ENCODE peak calls at places on chromosomes 13 and 19, in six cellular contexts. One of them, this sample, is unnamed.
A peak's percentile ranks its signal among the peaks of the same experiment; 100 is the strongest.

GRCh38 chr19:50889638-50890037 is 16.4 kb downstream of the KLK2 start:
- DNase-seq in activated T-cell treated with anti-CD3 and anti-CD28 coated beads, Interleukin-2, amount 50 U/mL, for 24 hours: no peak
- DNase-seq in CD4-positive, CD25-positive, alpha-beta regulatory T cell: no peak
- DNase-seq in body of pancreas: no peak
- DNase-seq in IMR-90: no peak
- DNase-seq in AG04450: no peak
- DNase-seq in this sample: no peak

GRCh38 chr13:96338030-96338429 is 248.1 kb downstream of the HS6ST3 start:
- DNase-seq in AG04450: no peak
- DNase-seq in CD4-positive, CD25-positive, alpha-beta regulatory T cell: no peak
- DNase-seq in IMR-90: no peak
- DNase-seq in activated T-cell treated with anti-CD3 and anti-CD28 coated beads, Interleukin-2, amount 50 U/mL, for 24 hours: no peak
- DNase-seq in body of pancreas: no peak
- DNase-seq in this sample: no peak

GRCh38 chr19:32266453-32266852 is 79.0 kb upstream of the ZNF507 start:
- DNase-seq in CD4-positive, CD25-positive, alpha-beta regulatory T cell: no peak
- DNase-seq in activated T-cell treated with anti-CD3 and anti-CD28 coated beads, Interleukin-2, amount 50 U/mL, for 24 hours: no peak
- DNase-seq in IMR-90: no peak
- DNase-seq in body of pancreas: no peak
- DNase-seq in AG04450: no peak
- DNase-seq in this sample: no peak

GRCh38 chr13:105804561-105805190 is 730.8 kb downstream of the EFNB2 start:
- DNase-seq in CD4-positive, CD25-positive, alpha-beta regulatory T cell: no peak
- DNase-seq in AG04450: peak; percentile 11
- DNase-seq in IMR-90: peak; percentile 59
- DNase-seq in activated T-cell treated with anti-CD3 and anti-CD28 coated beads, Interleukin-2, amount 50 U/mL, for 24 hours: no peak
- DNase-seq in body of pancreas: no peak
- DNase-seq in this sample: no peak

GRCh38 chr13:32838985-32839384 is 177.2 kb upstream of the KL start:
- DNase-seq in body of pancreas: no peak
- DNase-seq in IMR-90: peak; percentile 59
- DNase-seq in activated T-cell treated with anti-CD3 and anti-CD28 coated beads, Interleukin-2, amount 50 U/mL, for 24 hours: no peak
- DNase-seq in AG04450: no peak
- DNase-seq in CD4-positive, CD25-positive, alpha-beta regulatory T cell: no peak
- DNase-seq in this sample: peak; percentile 35

GRCh38 chr13:43545317-43545874 is 241.4 kb downstream of the ENOX1 start:
- DNase-seq in activated T-cell treated with anti-CD3 and anti-CD28 coated beads, Interleukin-2, amount 50 U/mL, for 24 hours: no peak
- DNase-seq in IMR-90: no peak
- DNase-seq in CD4-positive, CD25-positive, alpha-beta regulatory T cell: no peak
- DNase-seq in AG04450: no peak
- DNase-seq in body of pancreas: no peak
- DNase-seq in this sample: no peak

GRCh38 chr13:72781461-72782439 is at the start of the genes DIS3 and PIBF1:
- DNase-seq in body of pancreas: peak; percentile 97
- DNase-seq in CD4-positive, CD25-positive, alpha-beta regulatory T cell: peak; percentile 94
- DNase-seq in activated T-cell treated with anti-CD3 and anti-CD28 coated beads, Interleukin-2, amount 50 U/mL, for 24 hours: peak; percentile 96
- DNase-seq in AG04450: peak; percentile 96
- DNase-seq in IMR-90: peak; percentile 98
- DNase-seq in this sample: peak; percentile 96

GRCh38 chr13:24627090-24627714 is 53.0 kb upstream of the ATP12A start:
- DNase-seq in activated T-cell treated with anti-CD3 and anti-CD28 coated beads, Interleukin-2, amount 50 U/mL, for 24 hours: no peak
- DNase-seq in body of pancreas: peak; percentile 42
- DNase-seq in AG04450: no peak
- DNase-seq in IMR-90: no peak
- DNase-seq in CD4-positive, CD25-positive, alpha-beta regulatory T cell: no peak
- DNase-seq in this sample: no peak

GRCh38 chr13:110289174-110289573 is 17.8 kb downstream of the COL4A1 start:
- DNase-seq in CD4-positive, CD25-positive, alpha-beta regulatory T cell: no peak
- DNase-seq in IMR-90: no peak
- DNase-seq in body of pancreas: no peak
- DNase-seq in activated T-cell treated with anti-CD3 and anti-CD28 coated beads, Interleukin-2, amount 50 U/mL, for 24 hours: no peak
- DNase-seq in AG04450: no peak
- DNase-seq in this sample: no peak

GRCh38 chr19:19459707-19460251 is 54.3 kb downstream of the GATAD2A start:
- DNase-seq in AG04450: no peak
- DNase-seq in CD4-positive, CD25-positive, alpha-beta regulatory T cell: peak; percentile 58
- DNase-seq in body of pancreas: no peak
- DNase-seq in activated T-cell treated with anti-CD3 and anti-CD28 coated beads, Interleukin-2, amount 50 U/mL, for 24 hours: peak; percentile 71
- DNase-seq in IMR-90: peak; percentile 87
- DNase-seq in this sample: no peak

GRCh38 chr19:17281391-17282304 is at the start of gene ANKLE1:
- DNase-seq in activated T-cell treated with anti-CD3 and anti-CD28 coated beads, Interleukin-2, amount 50 U/mL, for 24 hours: peak; percentile 71
- DNase-seq in CD4-positive, CD25-positive, alpha-beta regulatory T cell: no peak
- DNase-seq in AG04450: no peak
- DNase-seq in body of pancreas: no peak
- DNase-seq in IMR-90: no peak
- DNase-seq in this sample: no peak

GRCh38 chr13:101080616-101081015 is 335.7 kb downstream of the NALCN start:
- DNase-seq in body of pancreas: no peak
- DNase-seq in CD4-positive, CD25-positive, alpha-beta regulatory T cell: no peak
- DNase-seq in AG04450: no peak
- DNase-seq in activated T-cell treated with anti-CD3 and anti-CD28 coated beads, Interleukin-2, amount 50 U/mL, for 24 hours: no peak
- DNase-seq in IMR-90: no peak
- DNase-seq in this sample: no peak

GRCh38 chr13:40434516-40435397 is 231.7 kb downstream of the FOXO1 start:
- DNase-seq in body of pancreas: no peak
- DNase-seq in AG04450: no peak
- DNase-seq in IMR-90: no peak
- DNase-seq in activated T-cell treated with anti-CD3 and anti-CD28 coated beads, Interleukin-2, amount 50 U/mL, for 24 hours: no peak
- DNase-seq in CD4-positive, CD25-positive, alpha-beta regulatory T cell: peak; percentile 11
- DNase-seq in this sample: no peak

GRCh38 chr19:18775586-18776287 is 15.4 kb downstream of the COMP start:
- DNase-seq in body of pancreas: no peak
- DNase-seq in AG04450: no peak
- DNase-seq in activated T-cell treated with anti-CD3 and anti-CD28 coated beads, Interleukin-2, amount 50 U/mL, for 24 hours: no peak
- DNase-seq in CD4-positive, CD25-positive, alpha-beta regulatory T cell: no peak
- DNase-seq in IMR-90: peak; percentile 71
- DNase-seq in this sample: no peak

GRCh38 chr13:44649118-44649455 is 73.0 kb upstream of the TSC22D1 start:
- DNase-seq in AG04450: no peak
- DNase-seq in body of pancreas: no peak
- DNase-seq in CD4-positive, CD25-positive, alpha-beta regulatory T cell: no peak
- DNase-seq in IMR-90: no peak
- DNase-seq in activated T-cell treated with anti-CD3 and anti-CD28 coated beads, Interleukin-2, amount 50 U/mL, for 24 hours: peak; percentile 35
- DNase-seq in this sample: no peak

GRCh38 chr13:21033224-21033855 is 28.0 kb downstream of the LATS2 start:
- DNase-seq in AG04450: no peak
- DNase-seq in body of pancreas: peak; percentile 52
- DNase-seq in activated T-cell treated with anti-CD3 and anti-CD28 coated beads, Interleukin-2, amount 50 U/mL, for 24 hours: no peak
- DNase-seq in CD4-positive, CD25-positive, alpha-beta regulatory T cell: no peak
- DNase-seq in IMR-90: no peak
- DNase-seq in this sample: no peak

GRCh38 chr19:31349160-31349881 is at the start of gene TSHZ3:
- DNase-seq in CD4-positive, CD25-positive, alpha-beta regulatory T cell: peak; percentile 55
- DNase-seq in activated T-cell treated with anti-CD3 and anti-CD28 coated beads, Interleukin-2, amount 50 U/mL, for 24 hours: peak; percentile 70
- DNase-seq in AG04450: no peak
- DNase-seq in body of pancreas: peak; percentile 50
- DNase-seq in IMR-90: peak; percentile 87
- DNase-seq in this sample: no peak

GRCh38 chr13:48318714-48319457 is 15.3 kb downstream of the RB1 start:
- DNase-seq in IMR-90: no peak
- DNase-seq in CD4-positive, CD25-positive, alpha-beta regulatory T cell: no peak
- DNase-seq in AG04450: no peak
- DNase-seq in body of pancreas: peak; percentile 29
- DNase-seq in activated T-cell treated with anti-CD3 and anti-CD28 coated beads, Interleukin-2, amount 50 U/mL, for 24 hours: peak; percentile 55
- DNase-seq in this sample: no peak

GRCh38 chr13:97528518-97528917 is 94.5 kb downstream of the RAP2A start:
- DNase-seq in CD4-positive, CD25-positive, alpha-beta regulatory T cell: no peak
- DNase-seq in AG04450: no peak
- DNase-seq in IMR-90: no peak
- DNase-seq in body of pancreas: no peak
- DNase-seq in activated T-cell treated with anti-CD3 and anti-CD28 coated beads, Interleukin-2, amount 50 U/mL, for 24 hours: no peak
- DNase-seq in this sample: no peak

GRCh38 chr19:38095411-38096308 is 128.4 kb downstream of the DPF1 start:
- DNase-seq in AG04450: no peak
- DNase-seq in body of pancreas: peak; percentile 69
- DNase-seq in IMR-90: peak; percentile 71
- DNase-seq in activated T-cell treated with anti-CD3 and anti-CD28 coated beads, Interleukin-2, amount 50 U/mL, for 24 hours: peak; percentile 61
- DNase-seq in CD4-positive, CD25-positive, alpha-beta regulatory T cell: peak; percentile 32
- DNase-seq in this sample: peak; percentile 12

GRCh38 chr13:20769834-20770233 is 3.9 kb downstream of the EEF1AKMT1 start:
- DNase-seq in body of pancreas: no peak
- DNase-seq in AG04450: no peak
- DNase-seq in IMR-90: no peak
- DNase-seq in CD4-positive, CD25-positive, alpha-beta regulatory T cell: no peak
- DNase-seq in activated T-cell treated with anti-CD3 and anti-CD28 coated beads, Interleukin-2, amount 50 U/mL, for 24 hours: no peak
- DNase-seq in this sample: no peak

GRCh38 chr13:79776538-79776937 is 295.6 kb downstream of the NDFIP2 start:
- DNase-seq in CD4-positive, CD25-positive, alpha-beta regulatory T cell: no peak
- DNase-seq in body of pancreas: no peak
- DNase-seq in activated T-cell treated with anti-CD3 and anti-CD28 coated beads, Interleukin-2, amount 50 U/mL, for 24 hours: no peak
- DNase-seq in AG04450: no peak
- DNase-seq in IMR-90: peak; percentile 50
- DNase-seq in this sample: no peak

GRCh38 chr19:37933965-37934364 is 27.0 kb downstream of the SIPA1L3 start:
- DNase-seq in body of pancreas: peak; percentile 34
- DNase-seq in IMR-90: peak; percentile 20
- DNase-seq in CD4-positive, CD25-positive, alpha-beta regulatory T cell: no peak
- DNase-seq in activated T-cell treated with anti-CD3 and anti-CD28 coated beads, Interleukin-2, amount 50 U/mL, for 24 hours: no peak
- DNase-seq in AG04450: no peak
- DNase-seq in this sample: no peak

GRCh38 chr19:39032164-39032918 is at the start of gene FBXO27:
- DNase-seq in activated T-cell treated with anti-CD3 and anti-CD28 coated beads, Interleukin-2, amount 50 U/mL, for 24 hours: no peak
- DNase-seq in IMR-90: no peak
- DNase-seq in AG04450: no peak
- DNase-seq in body of pancreas: no peak
- DNase-seq in CD4-positive, CD25-positive, alpha-beta regulatory T cell: no peak
- DNase-seq in this sample: peak; percentile 28